ENCODE peak calls at places on chromosomes 3 and 15, in seven cellular contexts. H, W, D, A, R, K and U are unnamed samples.

GRCh38 chr3:139477710-139478640 is 1.7 kb upstream of the RBP2 start:
- DNase-seq in H (no peak), W (no peak), D (peak), A (no peak), R (peak), K (no peak), U (no peak)

GRCh38 chr3:129413687-129414506 is 14.5 kb downstream of the EFCAB12 start:
- DNase-seq in H (peak), W (no peak), D (no peak), A (no peak), R (peak), K (no peak), U (peak)

GRCh38 chr15:92733934-92734521 is 78.5 kb upstream of the FAM174B start:
- DNase-seq in H (peak), W (peak), D (peak), A (no peak), R (peak), K (no peak), U (peak)

GRCh38 chr3:127566801-127567200 is 23.7 kb downstream of the TPRA1 start:
- DNase-seq in H (no peak), W (no peak), D (no peak), A (no peak), R (no peak), K (peak), U (no peak)

GRCh38 chr15:80502782-80503181 is 98.6 kb downstream of the ARNT2 start:
- DNase-seq in H (no peak), W (no peak), D (no peak), A (no peak), R (no peak), K (no peak), U (peak)

GRCh38 chr3:110384601-110385000 is 687.0 kb upstream of the NECTIN3 start:
- DNase-seq in H (peak), W (no peak), D (no peak), A (no peak), R (peak), K (no peak), U (peak)

GRCh38 chr3:170222647-170223541 is 670 bp downstream of the PRKCI start:
- DNase-seq in H (peak), W (no peak), D (no peak), A (no peak), R (peak), K (peak), U (peak)

GRCh38 chr15:75452968-75453702 is 1.6 kb upstream of the SIN3A start:
- DNase-seq in H (peak), W (peak), D (peak), A (peak), R (peak), K (peak), U (peak)

GRCh38 chr3:170844377-170844776 is 25.6 kb downstream of the RPL22L1 start:
- DNase-seq in H (no peak), W (no peak), D (no peak), A (no peak), R (no peak), K (no peak), U (no peak)

GRCh38 chr3:125381743-125382142 is 6.6 kb upstream of the ZNF148 start:
- DNase-seq in H (peak), W (no peak), D (no peak), A (peak), R (peak), K (no peak), U (peak)

GRCh38 chr3:114856867-114857266 is 290.2 kb downstream of the ZBTB20 start:
- DNase-seq in H (no peak), W (no peak), D (no peak), A (no peak), R (no peak), K (no peak), U (no peak)

GRCh38 chr3:126895178-126896066 is 87.5 kb upstream of the PLXNA1 start:
- DNase-seq in H (peak), W (no peak), D (no peak), A (no peak), R (peak), K (no peak), U (peak)

GRCh38 chr3:4524423-4524769 is 31.2 kb downstream of the ITPR1 start:
- DNase-seq in H (peak), W (no peak), D (no peak), A (no peak), R (no peak), K (no peak), U (peak)

GRCh38 chr3:198071602-198072285 is 111.7 kb downstream of the LMLN start:
- DNase-seq in H (peak), W (no peak), D (no peak), A (peak), R (peak), K (peak), U (peak)

GRCh38 chr3:138187296-138188012 is at the start of gene ARMC8:
- DNase-seq in H (peak), W (peak), D (peak), A (no peak), R (no peak), K (peak), U (no peak)

GRCh38 chr3:177107840-177108239 is 89.4 kb downstream of the TBL1XR1 start:
- DNase-seq in H (no peak), W (no peak), D (no peak), A (no peak), R (no peak), K (no peak), U (no peak)

GRCh38 chr15:31487811-31488436 is 161.3 kb downstream of the KLF13 start:
- DNase-seq in H (peak), W (no peak), D (no peak), A (peak), R (peak), K (no peak), U (no peak)

GRCh38 chr3:189797103-189797850 is 166.1 kb downstream of the TP63 start:
- DNase-seq in H (no peak), W (no peak), D (no peak), A (no peak), R (no peak), K (peak), U (no peak)

GRCh38 chr3:40191850-40192448 is 117.6 kb upstream of the EIF1B start:
- DNase-seq in H (peak), W (peak), D (peak), A (no peak), R (peak), K (peak), U (peak)

GRCh38 chr3:13044496-13045244 is 28.6 kb downstream of the IQSEC1 start:
- DNase-seq in H (no peak), W (no peak), D (no peak), A (no peak), R (no peak), K (peak), U (no peak)

GRCh38 chr3:13047296-13048165 is 25.7 kb downstream of the IQSEC1 start:
- DNase-seq in H (no peak), W (no peak), D (no peak), A (no peak), R (peak), K (no peak), U (no peak)

GRCh38 chr3:13046569-13047279 is 26.5 kb downstream of the IQSEC1 start:
- DNase-seq in H (no peak), W (no peak), D (no peak), A (no peak), R (no peak), K (no peak), U (no peak)

GRCh38 chr3:13045245-13045903 is 27.9 kb downstream of the IQSEC1 start:
- DNase-seq in H (no peak), W (no peak), D (no peak), A (no peak), R (no peak), K (no peak), U (no peak)

DNA sequence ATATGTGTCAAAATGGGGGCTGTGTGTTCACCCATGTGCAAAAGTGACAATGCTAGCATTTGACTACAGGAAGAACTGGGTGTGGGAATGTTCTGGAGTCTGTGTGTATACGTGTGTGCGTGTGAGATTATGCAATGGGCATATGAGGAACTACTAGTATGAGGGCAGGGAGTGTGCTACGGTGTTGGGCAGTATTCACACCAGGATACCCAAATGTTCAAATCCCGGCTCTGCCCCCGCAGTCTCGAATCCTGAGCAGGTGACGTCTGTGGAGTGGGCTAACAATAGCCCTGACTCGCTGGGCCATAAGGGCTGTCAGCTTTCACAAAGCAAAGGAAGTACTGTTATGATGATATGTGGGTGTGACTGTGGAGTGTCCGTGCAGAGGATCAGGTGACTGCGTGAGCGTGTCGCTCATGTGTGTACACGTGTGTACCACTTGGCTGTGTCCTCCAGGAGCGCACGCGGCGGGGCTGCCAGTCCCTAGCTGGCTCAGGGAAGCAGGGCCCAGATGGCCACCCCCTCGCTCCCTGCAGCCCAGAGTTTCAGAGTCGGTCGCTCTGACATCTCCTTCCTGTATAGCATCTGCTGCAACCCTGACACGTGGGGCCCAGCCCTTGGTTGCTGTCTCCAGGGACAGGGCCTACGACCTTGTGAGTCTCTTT is 27.2 kb downstream of the IQSEC1 start:
- DNase-seq in H (no peak), W (peak), D (no peak), A (peak), R (no peak), K (no peak), U (no peak)
- TF ChIP-seq CTCF in H (no peak), W (no peak), D (no peak), A (no peak), R (no peak), K (no peak), U (no peak)

GRCh38 chr15:70111203-70112017 is 13.7 kb upstream of the TLE3 start:
- DNase-seq in H (peak), W (no peak), D (peak), A (no peak), R (peak), K (peak), U (peak)
- H3K4me3 ChIP-seq in H (no peak), W (no peak), D (no peak), A (no peak), R (no peak), K (no peak), U (no peak)

GRCh38 chr3:182621435-182622240 is 171.7 kb upstream of the ATP11B start:
- DNase-seq in H (no peak), W (no peak), D (no peak), A (no peak), R (peak), K (peak), U (no peak)
- TF ChIP-seq CTCF in H (peak), W (no peak), D (no peak), A (peak), R (peak), K (peak), U (no peak)

DNA sequence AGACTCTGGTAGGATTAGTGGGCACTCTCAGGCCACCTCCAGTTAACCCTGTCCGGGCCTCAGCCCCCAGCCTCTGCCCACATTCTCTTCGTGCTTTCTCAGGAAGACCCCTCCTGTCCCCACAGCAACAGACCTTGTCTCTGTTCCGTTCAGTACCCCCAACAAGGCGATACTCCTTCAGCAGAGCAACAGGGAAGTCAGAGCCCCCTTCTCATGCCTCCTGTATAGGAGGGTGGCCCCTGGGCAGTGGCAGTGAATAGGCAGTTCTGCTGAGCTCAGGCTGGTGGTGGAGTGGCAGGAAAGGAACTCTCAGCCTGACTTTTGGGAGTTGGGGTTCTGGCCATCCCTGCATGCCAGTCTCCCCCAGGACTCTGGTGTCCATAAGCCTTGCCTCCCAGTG is 513 bp downstream of the SEMA3B start:
- DNase-seq in H (no peak), W (no peak), D (no peak), A (no peak), R (no peak), K (no peak), U (no peak)
- H3K4me3 ChIP-seq in H (no peak), W (no peak), D (peak), A (no peak), R (no peak), K (no peak), U (no peak)

GRCh38 chr15:50250789-50251394 is 14.6 kb downstream of the HDC start:
- DNase-seq in H (no peak), W (no peak), D (no peak), A (no peak), R (no peak), K (no peak), U (no peak)
- TF ChIP-seq CTCF in H (no peak), W (no peak), D (no peak), A (no peak), R (no peak), K (no peak), U (no peak)

DNA sequence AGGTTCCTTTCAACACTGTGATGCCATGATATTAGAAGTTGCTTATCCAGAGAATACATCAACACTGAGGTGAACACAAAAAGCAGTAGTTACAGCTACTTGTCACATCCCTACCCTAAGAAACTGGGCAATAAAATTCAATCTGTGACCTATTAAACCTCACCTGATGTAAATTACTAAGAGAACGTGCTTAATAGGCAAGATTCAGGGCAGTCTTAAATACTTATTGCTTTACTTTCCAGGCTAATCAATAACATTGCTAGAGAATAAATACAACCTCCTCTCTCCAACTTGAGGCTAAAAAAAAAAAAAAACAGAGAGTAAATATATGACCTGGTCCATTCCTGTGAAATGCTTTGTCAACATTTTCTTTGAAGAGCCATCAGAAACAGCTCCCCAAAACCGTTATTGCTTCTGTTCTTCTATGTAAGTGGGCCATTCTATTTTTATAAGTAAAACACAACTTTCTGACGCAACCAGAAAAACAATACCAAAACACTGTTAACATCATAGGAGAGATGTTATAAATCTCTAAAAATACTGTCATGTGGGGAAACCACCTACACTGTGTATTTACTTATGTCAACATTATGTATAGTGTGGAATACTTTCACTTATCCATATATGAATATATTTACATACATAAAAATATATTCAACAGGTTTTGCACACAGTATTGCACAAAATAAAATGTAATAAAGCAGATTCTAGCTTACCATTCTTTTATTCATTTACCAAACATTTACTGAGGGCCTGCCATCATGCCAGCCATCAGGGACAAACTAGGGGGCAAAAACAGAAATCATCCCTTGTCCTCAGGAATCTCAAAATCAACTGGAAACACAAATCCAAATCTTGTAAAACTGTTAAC is 2.7 kb downstream of the NKIRAS1 start:
- DNase-seq in H (no peak), W (no peak), D (no peak), A (no peak), R (no peak), K (no peak), U (no peak)
- H3K4me3 ChIP-seq in H (no peak), W (no peak), D (no peak), A (peak), R (no peak), K (no peak), U (no peak)

GRCh38 chr3:52533623-52534280 is at the start of gene NT5DC2:
- DNase-seq in H (peak), W (peak), D (peak), A (no peak), R (peak), K (peak), U (peak)
- TF ChIP-seq CTCF in H (no peak), W (no peak), D (peak), A (peak), R (no peak), K (no peak), U (no peak)

GRCh38 chr3:131083190-131083863 is 56.6 kb downstream of the NEK11 start:
- DNase-seq in H (peak), W (no peak), D (no peak), A (no peak), R (peak), K (peak), U (peak)
- H3K4me3 ChIP-seq in H (no peak), W (no peak), D (no peak), A (no peak), R (no peak), K (no peak), U (no peak)